ENCODE peak calls at places on chromosome 13, in ten cellular contexts. One of them, this sample, is unnamed.

GRCh38 chr13:62643799-62644484 is 1228.3 kb upstream of the PCDH20 start:
- DNase-seq in NB4: no peak
- DNase-seq in NCI-H2081: no peak
- DNase-seq in H1: no peak
- DNase-seq in fibroblast of the conjunctiva: no peak
- DNase-seq in stimulated activated CD4-positive, alpha-beta T cell treated with anti-CD3 and anti-CD28 coated beads, Interleukin-15, amount 100 ng/mL, for 1 hour: no peak
- DNase-seq in mesenteric fat pad: no peak
- DNase-seq in aorta: no peak
- DNase-seq in naive B cell: no peak
- DNase-seq in progenitor cell of endocrine pancreas: no peak
- DNase-seq in this sample: no peak

GRCh38 chr13:106570354-106570822 is 2.5 kb upstream of the ARGLU1 start:
- DNase-seq in aorta: peak; percentile 91
- DNase-seq in naive B cell: peak; percentile 52
- DNase-seq in fibroblast of the conjunctiva: no peak
- DNase-seq in NCI-H2081: no peak
- DNase-seq in stimulated activated CD4-positive, alpha-beta T cell treated with anti-CD3 and anti-CD28 coated beads, Interleukin-15, amount 100 ng/mL, for 1 hour: peak; percentile 45
- DNase-seq in progenitor cell of endocrine pancreas: peak; percentile 36
- DNase-seq in mesenteric fat pad: no peak
- DNase-seq in NB4: peak; percentile 81
- DNase-seq in H1: peak; percentile 73
- DNase-seq in this sample: no peak

GRCh38 chr13:59643239-59643865 is 520.4 kb downstream of the DIAPH3 start:
- DNase-seq in NCI-H2081: no peak
- DNase-seq in naive B cell: no peak
- DNase-seq in NB4: no peak
- DNase-seq in stimulated activated CD4-positive, alpha-beta T cell treated with anti-CD3 and anti-CD28 coated beads, Interleukin-15, amount 100 ng/mL, for 1 hour: no peak
- DNase-seq in progenitor cell of endocrine pancreas: no peak
- DNase-seq in H1: no peak
- DNase-seq in aorta: no peak
- DNase-seq in fibroblast of the conjunctiva: no peak
- DNase-seq in mesenteric fat pad: no peak
- DNase-seq in this sample: no peak

GRCh38 chr13:83618966-83619365 is 263.3 kb downstream of the SLITRK1 start:
- DNase-seq in aorta: no peak
- DNase-seq in progenitor cell of endocrine pancreas: no peak
- DNase-seq in mesenteric fat pad: no peak
- DNase-seq in naive B cell: no peak
- DNase-seq in fibroblast of the conjunctiva: no peak
- DNase-seq in NCI-H2081: peak; percentile 51
- DNase-seq in H1: no peak
- DNase-seq in NB4: no peak
- DNase-seq in stimulated activated CD4-positive, alpha-beta T cell treated with anti-CD3 and anti-CD28 coated beads, Interleukin-15, amount 100 ng/mL, for 1 hour: no peak
- DNase-seq in this sample: no peak

GRCh38 chr13:114096031-114096485 is 36.4 kb downstream of the RASA3 start:
- DNase-seq in NCI-H2081: no peak
- DNase-seq in mesenteric fat pad: peak; percentile 83
- DNase-seq in aorta: peak; percentile 38
- DNase-seq in stimulated activated CD4-positive, alpha-beta T cell treated with anti-CD3 and anti-CD28 coated beads, Interleukin-15, amount 100 ng/mL, for 1 hour: no peak
- DNase-seq in NB4: no peak
- DNase-seq in naive B cell: no peak
- DNase-seq in H1: no peak
- DNase-seq in progenitor cell of endocrine pancreas: no peak
- DNase-seq in fibroblast of the conjunctiva: no peak
- DNase-seq in this sample: no peak

GRCh38 chr13:20714161-20714560 is 10.7 kb downstream of the IL17D start:
- DNase-seq in aorta: no peak
- DNase-seq in progenitor cell of endocrine pancreas: no peak
- DNase-seq in H1: no peak
- DNase-seq in NCI-H2081: no peak
- DNase-seq in naive B cell: no peak
- DNase-seq in stimulated activated CD4-positive, alpha-beta T cell treated with anti-CD3 and anti-CD28 coated beads, Interleukin-15, amount 100 ng/mL, for 1 hour: no peak
- DNase-seq in fibroblast of the conjunctiva: no peak
- DNase-seq in NB4: no peak
- DNase-seq in mesenteric fat pad: no peak
- DNase-seq in this sample: no peak

GRCh38 chr13:94192576-94192975 is 286.9 kb downstream of the DCT start:
- DNase-seq in naive B cell: no peak
- DNase-seq in fibroblast of the conjunctiva: peak; percentile 14
- DNase-seq in H1: no peak
- DNase-seq in stimulated activated CD4-positive, alpha-beta T cell treated with anti-CD3 and anti-CD28 coated beads, Interleukin-15, amount 100 ng/mL, for 1 hour: no peak
- DNase-seq in mesenteric fat pad: no peak
- DNase-seq in NB4: peak; percentile 50
- DNase-seq in aorta: no peak
- DNase-seq in NCI-H2081: peak; percentile 15
- DNase-seq in progenitor cell of endocrine pancreas: no peak
- DNase-seq in this sample: no peak

GRCh38 chr13:67045357-67045756 is 184.8 kb downstream of the PCDH9 start:
- DNase-seq in fibroblast of the conjunctiva: no peak
- DNase-seq in H1: no peak
- DNase-seq in mesenteric fat pad: no peak
- DNase-seq in NCI-H2081: no peak
- DNase-seq in stimulated activated CD4-positive, alpha-beta T cell treated with anti-CD3 and anti-CD28 coated beads, Interleukin-15, amount 100 ng/mL, for 1 hour: no peak
- DNase-seq in progenitor cell of endocrine pancreas: no peak
- DNase-seq in aorta: no peak
- DNase-seq in naive B cell: no peak
- DNase-seq in NB4: no peak
- DNase-seq in this sample: no peak

GRCh38 chr13:89969996-89970709 is 1377.3 kb upstream of the MIR17HG start:
- DNase-seq in progenitor cell of endocrine pancreas: no peak
- DNase-seq in NCI-H2081: no peak
- DNase-seq in NB4: no peak
- DNase-seq in fibroblast of the conjunctiva: no peak
- DNase-seq in mesenteric fat pad: no peak
- DNase-seq in stimulated activated CD4-positive, alpha-beta T cell treated with anti-CD3 and anti-CD28 coated beads, Interleukin-15, amount 100 ng/mL, for 1 hour: no peak
- DNase-seq in aorta: no peak
- DNase-seq in naive B cell: no peak
- DNase-seq in H1: no peak
- DNase-seq in this sample: no peak

This sample was measured in brain pericyte.